ENCODE peak calls at places on chromosomes 7 and 10, in four cellular contexts. I is IMR-90, T is Karpas-422, M is GM23248. J is an unnamed sample. For H3K36me3, the result is how much of the 10 kb centered on the place peaks cover.

GRCh38 chr10:528173-529165 is 161.0 kb downstream of the DIP2C start:
- DNase-seq in T (no peak), I (no peak), M (no peak), J (no peak)

GRCh38 chr10:99292159-99292558 is 37.0 kb upstream of the CNNM1 start:
- DNase-seq in M (peak), T (no peak), I (peak), J (no peak)

GRCh38 chr10:84822926-84823325 is 494.5 kb downstream of the CCSER2 start:
- DNase-seq in T (no peak), I (no peak), M (no peak), J (no peak)

GRCh38 chr7:158596309-158596708 is 8.7 kb upstream of the PTPRN2 start:
- DNase-seq in M (no peak), I (no peak), T (no peak), J (no peak)

GRCh38 chr7:3975371-3975770 is 674.3 kb downstream of the SDK1 start:
- DNase-seq in M (no peak), I (no peak), T (no peak), J (no peak)

GRCh38 chr10:112389147-112389822 is 15.4 kb downstream of the ACSL5 start:
- DNase-seq in M (peak), T (peak), I (peak), J (no peak)

GRCh38 chr10:31599626-31600504 is 280.8 kb downstream of the ZEB1 start:
- DNase-seq in I (peak), M (peak), T (no peak), J (no peak)

GRCh38 chr7:150722403-150723065 is 6.1 kb downstream of the GIMAP1 start:
- DNase-seq in T (no peak), M (no peak), I (no peak), J (no peak)

GRCh38 chr7:50851891-50852290 is 69.2 kb upstream of the GRB10 start:
- DNase-seq in I (no peak), M (no peak), T (no peak), J (no peak)

GRCh38 chr7:127979728-127980126 is 51.5 kb downstream of the LRRC4 start:
- DNase-seq in M (no peak), T (no peak), I (peak), J (no peak)

GRCh38 chr7:16810112-16810511 is 5.3 kb upstream of the AGR2 start:
- DNase-seq in M (no peak), I (no peak), T (peak), J (no peak)

GRCh38 chr10:8047452-8048280 is 6.8 kb upstream of the GATA3 start:
- DNase-seq in I (no peak), M (no peak), T (no peak), J (peak)

GRCh38 chr7:66114743-66115727 is at the start of gene CRCP:
- DNase-seq in M (peak), T (peak), I (peak), J (peak)

GRCh38 chr10:22605168-22605567 is 109.2 kb downstream of the PIP4K2A start:
- DNase-seq in T (peak), I (peak), M (peak), J (no peak)

GRCh38 chr7:139875821-139876241 is 46.8 kb downstream of the TBXAS1 start:
- DNase-seq in T (peak), M (no peak), I (no peak), J (no peak)

GRCh38 chr10:98967601-98968000 is 268.1 kb downstream of the HPSE2 start:
- DNase-seq in M (peak), T (no peak), I (peak), J (no peak)

GRCh38 chr10:76397210-76397881 is 965.9 kb downstream of the LRMDA start:
- DNase-seq in T (no peak), M (no peak), I (no peak), J (no peak)

GRCh38 chr7:29937132-29937531 is 52.5 kb downstream of the SCRN1 start:
- DNase-seq in M (no peak), T (no peak), I (no peak), J (no peak)

GRCh38 chr7:142001163-142001874 is 5.6 kb downstream of the MGAM start:
- DNase-seq in T (peak), M (peak), I (no peak), J (no peak)

GRCh38 chr7:135925205-135925604 is 52.0 kb downstream of the MTPN start:
- DNase-seq in I (peak), T (no peak), M (no peak), J (no peak)

GRCh38 chr10:24465899-24466615 is 257.1 kb downstream of the KIAA1217 start:
- DNase-seq in I (peak), T (no peak), M (peak), J (no peak)

GRCh38 chr10:10394933-10395658 is 622.6 kb upstream of the CELF2 start:
- DNase-seq in I (peak), T (no peak), M (peak), J (no peak)

GRCh38 chr7:1022801-1023465 is 21.4 kb upstream of the GPR146 start:
- DNase-seq in I (no peak), T (peak), M (no peak), J (no peak)

GRCh38 chr7:127635659-127636285 is 16.2 kb upstream of the SND1 start:
- DNase-seq in M (no peak), I (no peak), T (no peak), J (no peak)

GRCh38 chr10:4034907-4035581 is 250.0 kb upstream of the KLF6 start:
- DNase-seq in I (peak), T (no peak), M (peak), J (no peak)

GRCh38 chr7:81761821-81762220 is 8.0 kb downstream of the HGF start:
- DNase-seq in T (no peak), M (no peak), I (no peak), J (peak)

GRCh38 chr7:149409889-149410288 is 51.0 kb downstream of the ZNF777 start:
- DNase-seq in M (no peak), I (no peak), T (no peak), J (no peak)

GRCh38 chr10:13100349-13101294 is 659 bp downstream of the OPTN start:
- DNase-seq in T (no peak), M (peak), I (peak), J (peak)

GRCh38 chr10:13104697-13105096 is 4.7 kb downstream of the OPTN start:
- DNase-seq in T (no peak), M (no peak), I (no peak), J (no peak)

GRCh38 chr10:13103554-13103953 is 3.6 kb downstream of the OPTN start:
- DNase-seq in I (no peak), M (no peak), T (no peak), J (no peak)

GRCh38 chr10:13099666-13100348 is at the start of gene OPTN:
- DNase-seq in T (peak), M (peak), I (peak), J (peak)

GRCh38 chr10:13102002-13102794 is 2.2 kb downstream of the OPTN start:
- DNase-seq in T (no peak), M (peak), I (peak), J (no peak)
- H3K4me3 ChIP-seq in T (no peak), M (peak), I (peak), J (no peak)

DNA sequence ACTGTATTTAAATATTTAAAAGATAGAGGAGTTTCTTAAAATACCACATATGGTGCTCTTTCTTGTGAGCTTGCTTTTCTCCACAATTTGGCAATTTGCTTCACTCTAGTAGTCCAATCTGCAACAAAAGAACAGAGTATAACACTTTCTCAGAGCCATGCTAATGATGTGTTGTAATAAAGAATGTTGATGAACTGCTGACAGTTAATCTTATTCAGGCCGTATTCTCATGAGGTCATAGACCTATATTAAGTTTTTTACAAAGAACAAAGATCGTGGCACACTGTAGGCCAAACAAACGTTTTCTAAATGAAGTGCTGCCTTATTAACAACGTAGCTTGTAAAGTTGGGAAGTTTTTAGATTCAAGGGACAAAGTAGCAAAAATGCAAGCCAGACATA is 160.0 kb downstream of the GALNT11 start:
- DNase-seq in M (no peak), T (no peak), I (no peak), J (no peak)
- H3K36me3 ChIP-seq in M (under half), T (half or more), I (under half), J (under half)

GRCh38 chr7:123977081-123977480 is 52.0 kb downstream of the SPAM1 start:
- DNase-seq in I (no peak), M (no peak), T (no peak), J (no peak)
- H3K4me3 ChIP-seq in I (no peak), M (no peak), T (no peak), J (no peak)

DNA sequence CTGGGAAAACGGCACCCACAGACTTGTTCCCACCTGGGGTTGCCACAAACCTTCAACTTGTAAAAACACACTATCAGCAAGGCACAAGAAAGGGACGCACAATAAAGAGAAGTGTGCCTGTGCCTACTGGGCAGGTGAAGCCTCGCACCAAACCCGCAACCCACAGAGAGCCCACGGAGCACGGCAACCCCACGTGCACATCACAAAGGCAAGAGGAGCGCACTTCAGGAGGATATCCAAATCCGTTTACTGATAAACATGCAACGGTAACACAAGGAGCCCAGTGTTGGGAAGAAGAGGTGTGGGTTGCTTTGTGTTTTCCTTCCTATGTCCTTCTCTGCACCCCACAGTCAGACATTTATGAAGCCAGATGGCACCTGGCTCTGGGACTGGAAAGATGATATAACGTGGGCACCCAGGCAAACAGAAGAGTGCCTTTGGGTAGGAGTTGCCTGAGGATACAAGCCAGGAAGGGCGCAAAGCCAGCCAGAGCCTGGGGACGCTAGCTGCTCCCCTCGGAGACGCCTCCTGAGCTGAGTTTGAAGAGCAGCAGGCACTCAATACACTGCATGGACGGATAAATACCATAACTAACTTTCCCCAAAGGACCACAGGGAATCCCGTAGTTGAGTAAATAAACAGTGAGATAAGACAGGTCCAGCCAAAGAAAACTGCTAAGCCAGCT is 41.6 kb downstream of the TCERG1L start:
- DNase-seq in T (no peak), M (no peak), I (no peak), J (peak)
- H3K36me3 ChIP-seq in T (under half), M (under half), I (under half), J (under half)

GRCh38 chr10:97400665-97401454 is at the start of gene RRP12:
- DNase-seq in T (peak), I (peak), M (peak), J (peak)
- H3K4me3 ChIP-seq in T (peak), I (peak), M (peak), J (peak)

J was measured in H7.